ENCODE peak calls at places on chromosome 1, in ten cellular contexts. I, U, B, E, K, Y, H, M, D and T are unnamed samples. For H3K9me3, the result is how much of the 10 kb centered on the place peaks cover.

GRCh38 chr1:1796466-1796865 is 18.2 kb upstream of the NADK start:
- DNase-seq in I (no peak), U (no peak), B (no peak), E (no peak), K (no peak), Y (peak), H (no peak), M (no peak), D (no peak), T (no peak)

GRCh38 chr1:115133440-115133839 is 44.1 kb upstream of the TSPAN2 start:
- DNase-seq in I (no peak), U (no peak), B (no peak), E (no peak), K (no peak), Y (no peak), H (no peak), M (no peak), D (no peak), T (no peak)

GRCh38 chr1:178494569-178494971 is 2.2 kb downstream of the CLEC20A start:
- DNase-seq in I (no peak), U (no peak), B (no peak), E (no peak), K (no peak), Y (no peak), H (no peak), M (no peak), D (no peak), T (no peak)

GRCh38 chr1:94481473-94481933 is 60.1 kb downstream of the F3 start:
- DNase-seq in I (no peak), U (peak), B (peak), E (peak), K (peak), Y (peak), H (peak), M (peak), D (peak), T (peak)

GRCh38 chr1:35737111-35737510 is 18.4 kb upstream of the C1orf216 start:
- DNase-seq in I (no peak), U (no peak), B (no peak), E (no peak), K (no peak), Y (no peak), H (no peak), M (no peak), D (no peak), T (no peak)

GRCh38 chr1:42992043-42992697 is 33.5 kb upstream of the SLC2A1 start:
- DNase-seq in I (no peak), U (no peak), B (peak), E (no peak), K (no peak), Y (no peak), H (no peak), M (no peak), D (peak), T (no peak)

GRCh38 chr1:184074383-184074782 is 22.9 kb downstream of the TSEN15 start:
- DNase-seq in I (no peak), U (no peak), B (no peak), E (no peak), K (no peak), Y (no peak), H (no peak), M (no peak), D (no peak), T (no peak)

GRCh38 chr1:109803901-109804331 is 40.2 kb upstream of the EPS8L3 start:
- DNase-seq in I (no peak), U (no peak), B (no peak), E (peak), K (peak), Y (no peak), H (peak), M (no peak), D (no peak), T (no peak)

GRCh38 chr1:107529511-107530149 is 388.8 kb downstream of the NTNG1 start:
- DNase-seq in I (no peak), U (peak), B (peak), E (peak), K (no peak), Y (no peak), H (no peak), M (peak), D (peak), T (no peak)

GRCh38 chr1:37482796-37483744 is 8.7 kb downstream of the ZC3H12A start:
- DNase-seq in I (no peak), U (peak), B (no peak), E (no peak), K (no peak), Y (no peak), H (no peak), M (no peak), D (no peak), T (no peak)

GRCh38 chr1:80801691-80802090 is 999.0 kb upstream of the ADGRL2 start:
- DNase-seq in I (no peak), U (no peak), B (no peak), E (no peak), K (no peak), Y (no peak), H (no peak), M (no peak), D (no peak), T (no peak)

GRCh38 chr1:233295775-233296322 is 324 bp upstream of the PCNX2 start:
- DNase-seq in I (no peak), U (no peak), B (no peak), E (no peak), K (no peak), Y (no peak), H (no peak), M (no peak), D (peak), T (no peak)

GRCh38 chr1:94106716-94107115 is 14.2 kb downstream of the ABCA4 start:
- DNase-seq in I (no peak), U (no peak), B (no peak), E (no peak), K (no peak), Y (no peak), H (no peak), M (no peak), D (no peak), T (no peak)

GRCh38 chr1:235442788-235443429 is 61.3 kb downstream of the B3GALNT2 start:
- DNase-seq in I (no peak), U (no peak), B (no peak), E (no peak), K (no peak), Y (no peak), H (no peak), M (no peak), D (no peak), T (no peak)

GRCh38 chr1:204286841-204287387 is 72.8 kb downstream of the PLEKHA6 start:
- DNase-seq in I (peak), U (peak), B (peak), E (peak), K (no peak), Y (peak), H (peak), M (no peak), D (peak), T (peak)

GRCh38 chr1:47584249-47584648 is 146.4 kb downstream of the FOXD2 start:
- DNase-seq in I (no peak), U (no peak), B (no peak), E (peak), K (no peak), Y (peak), H (peak), M (no peak), D (no peak), T (no peak)

GRCh38 chr1:8293641-8294169 is 24.2 kb upstream of the SLC45A1 start:
- DNase-seq in I (no peak), U (no peak), B (no peak), E (no peak), K (no peak), Y (no peak), H (no peak), M (no peak), D (no peak), T (no peak)

GRCh38 chr1:193569696-193570269 is 383.4 kb upstream of the B3GALT2 start:
- DNase-seq in I (no peak), U (no peak), B (no peak), E (no peak), K (no peak), Y (no peak), H (no peak), M (no peak), D (no peak), T (no peak)

GRCh38 chr1:205060746-205061145 is 17.7 kb downstream of the CNTN2 start:
- DNase-seq in I (no peak), U (no peak), B (no peak), E (no peak), K (no peak), Y (no peak), H (no peak), M (no peak), D (no peak), T (no peak)

GRCh38 chr1:67393240-67393639 is 37.0 kb downstream of the SERBP1 start:
- DNase-seq in I (no peak), U (no peak), B (peak), E (peak), K (no peak), Y (no peak), H (peak), M (no peak), D (no peak), T (peak)

GRCh38 chr1:231776006-231776707 is 149.6 kb downstream of the DISC1 start:
- DNase-seq in I (no peak), U (no peak), B (no peak), E (no peak), K (no peak), Y (no peak), H (no peak), M (no peak), D (no peak), T (no peak)

GRCh38 chr1:59814901-59815825 is at the start of gene HOOK1:
- DNase-seq in I (no peak), U (no peak), B (peak), E (peak), K (no peak), Y (no peak), H (no peak), M (no peak), D (no peak), T (peak)

GRCh38 chr1:63635681-63636080 is 42.5 kb downstream of the PGM1 start:
- DNase-seq in I (no peak), U (no peak), B (no peak), E (no peak), K (no peak), Y (no peak), H (no peak), M (no peak), D (no peak), T (no peak)

GRCh38 chr1:161266096-161266679 is 7.6 kb downstream of the PCP4L1 start:
- DNase-seq in I (no peak), U (no peak), B (no peak), E (no peak), K (no peak), Y (no peak), H (no peak), M (no peak), D (no peak), T (no peak)

GRCh38 chr1:176187001-176187400 is 20.1 kb downstream of the COP1 start:
- DNase-seq in I (no peak), U (no peak), B (no peak), E (no peak), K (no peak), Y (no peak), H (no peak), M (no peak), D (peak), T (no peak)

GRCh38 chr1:29254346-29254745 is 18.0 kb downstream of the PTPRU start:
- DNase-seq in I (no peak), U (no peak), B (no peak), E (no peak), K (peak), Y (no peak), H (no peak), M (no peak), D (no peak), T (no peak)

GRCh38 chr1:162846256-162847212 is 14.4 kb downstream of the CCDC190 start:
- DNase-seq in I (no peak), U (no peak), B (no peak), E (no peak), K (no peak), Y (no peak), H (no peak), M (no peak), D (no peak), T (no peak)

GRCh38 chr1:16018749-16019515 is 1.1 kb upstream of the HSPB7 start:
- DNase-seq in I (no peak), U (no peak), B (no peak), E (no peak), K (no peak), Y (no peak), H (no peak), M (no peak), D (no peak), T (no peak)

GRCh38 chr1:7389786-7390603 is 381.1 kb upstream of the VAMP3 start:
- DNase-seq in I (no peak), U (no peak), B (no peak), E (peak), K (peak), Y (no peak), H (peak), M (no peak), D (no peak), T (no peak)

GRCh38 chr1:220775238-220775853 is 11.4 kb upstream of the MTARC1 start:
- DNase-seq in I (no peak), U (peak), B (peak), E (no peak), K (no peak), Y (no peak), H (peak), M (no peak), D (peak), T (peak)

GRCh38 chr1:1360511-1361169 is 2.3 kb upstream of the MXRA8 start:
- DNase-seq in I (no peak), U (no peak), B (peak), E (peak), K (peak), Y (no peak), H (no peak), M (no peak), D (no peak), T (no peak)

GRCh38 chr1:28855046-28855445 is 43.1 kb downstream of the OPRD1 start:
- DNase-seq in I (no peak), U (no peak), B (no peak), E (no peak), K (no peak), Y (no peak), H (no peak), M (no peak), D (no peak), T (no peak)

GRCh38 chr1:151199860-151200581 is 1.7 kb downstream of the PIP5K1A start:
- DNase-seq in I (no peak), U (peak), B (peak), E (no peak), K (peak), Y (no peak), H (no peak), M (peak), D (peak), T (no peak)

GRCh38 chr1:37255868-37256267 is 218.5 kb upstream of the ZC3H12A start:
- DNase-seq in I (no peak), U (no peak), B (no peak), E (no peak), K (no peak), Y (no peak), H (no peak), M (no peak), D (no peak), T (no peak)

GRCh38 chr1:223765036-223765718 is 52.8 kb downstream of the CAPN2 start:
- DNase-seq in I (no peak), U (no peak), B (no peak), E (peak), K (peak), Y (no peak), H (no peak), M (no peak), D (no peak), T (no peak)

GRCh38 chr1:18541046-18541795 is 60.5 kb downstream of the KLHDC7A start:
- DNase-seq in I (no peak), U (no peak), B (no peak), E (no peak), K (no peak), Y (no peak), H (peak), M (no peak), D (no peak), T (peak)

DNA sequence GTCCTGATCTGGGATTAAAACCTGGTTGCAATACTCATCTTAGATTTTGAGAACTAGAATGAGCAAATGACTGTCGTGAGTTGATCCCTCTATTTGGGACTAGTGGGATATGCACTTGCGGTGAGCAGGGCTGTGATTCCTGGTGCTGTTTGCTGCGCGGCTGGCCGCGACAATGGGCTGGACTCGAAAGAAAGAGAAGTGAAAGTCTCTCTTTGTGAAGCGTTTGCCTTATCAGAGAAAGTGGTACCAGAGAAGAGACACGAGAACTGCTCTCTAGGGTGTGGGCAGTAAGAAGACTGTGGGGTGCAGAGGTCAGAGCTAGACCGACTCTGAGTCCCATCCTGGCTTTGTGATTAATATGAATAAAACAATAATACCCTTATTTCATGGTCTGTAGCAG is 8.6 kb downstream of the ST6GALNAC3 start:
- DNase-seq in I (no peak), U (no peak), B (no peak), E (no peak), K (no peak), Y (no peak), H (no peak), M (no peak), D (no peak), T (no peak)
- H3K4me3 ChIP-seq in I (no peak), U (no peak), B (no peak), E (no peak), K (no peak), Y (no peak), H (no peak), M (no peak), D (no peak), T (no peak)

DNA sequence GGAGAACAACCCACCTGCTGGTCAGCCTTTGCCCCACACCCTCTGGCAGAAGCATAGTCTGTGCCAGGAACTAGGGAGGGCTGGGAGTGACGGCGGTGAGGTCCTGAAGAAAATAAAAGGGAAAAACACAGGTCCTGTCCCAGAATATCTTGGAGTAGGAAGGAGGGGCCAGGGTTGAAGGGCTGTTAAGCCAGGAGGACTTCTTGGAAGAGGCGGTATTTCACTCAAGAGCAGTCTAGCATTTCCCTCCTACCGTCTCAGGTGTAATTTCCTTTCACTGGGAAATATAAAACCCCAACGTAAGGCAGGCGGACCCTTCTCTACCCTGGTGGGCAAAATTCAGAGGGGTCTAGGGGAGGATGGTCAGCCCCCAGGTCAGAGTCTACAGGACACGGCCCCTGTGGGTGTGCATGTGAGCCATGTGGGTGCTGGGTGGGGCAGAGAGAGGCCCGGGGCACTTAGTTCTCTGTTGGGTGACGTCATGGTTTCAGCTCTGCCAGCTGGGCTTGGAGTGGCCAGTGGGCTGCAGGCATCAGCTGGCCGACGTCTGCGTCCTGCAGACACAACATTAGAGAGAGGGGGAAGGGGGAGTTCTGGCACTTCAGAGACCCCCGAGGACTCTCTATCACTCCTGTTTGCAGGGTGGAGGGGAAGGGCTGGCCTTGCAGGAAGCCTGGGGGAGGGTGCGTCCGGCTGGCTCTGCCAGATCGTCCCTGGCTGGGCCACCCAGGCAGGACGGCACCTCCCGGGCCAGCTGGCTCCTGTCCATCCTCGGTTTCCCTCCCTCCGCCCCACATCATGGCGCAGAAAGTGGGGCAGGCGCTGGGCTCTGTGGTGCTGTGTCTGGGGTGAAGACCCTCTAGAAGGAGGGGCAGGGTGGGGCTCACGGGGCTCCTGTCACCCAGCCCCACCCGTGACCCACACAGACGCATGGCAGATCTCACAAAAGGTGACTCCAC is 73.0 kb upstream of the TTC34 start:
- DNase-seq in I (no peak), U (no peak), B (no peak), E (no peak), K (no peak), Y (no peak), H (no peak), M (no peak), D (no peak), T (peak)
- H3K9me3 ChIP-seq in I (under half), U (under half), B (under half), E (under half), K (under half), Y (under half), H (under half), M (under half), D (under half), T (under half)

DNA sequence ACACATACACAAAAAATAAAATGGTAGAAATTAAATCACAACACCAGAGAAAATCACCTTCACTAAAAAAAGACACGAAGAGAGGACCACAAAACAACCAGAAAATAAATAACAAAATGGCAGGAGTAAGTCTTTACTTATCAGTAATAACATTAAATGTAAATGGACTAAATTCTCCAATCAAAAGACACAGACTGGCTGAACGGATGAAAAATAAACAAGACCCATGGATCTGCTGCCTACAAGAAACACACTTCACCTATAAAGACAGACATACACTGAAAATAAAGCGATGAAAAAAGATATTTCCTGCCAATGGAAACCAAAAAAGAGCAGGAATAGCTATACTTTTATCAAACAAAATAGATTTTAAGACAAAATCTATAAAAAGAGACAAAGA is 73.6 kb downstream of the ZZZ3 start:
- DNase-seq in I (no peak), U (no peak), B (no peak), E (no peak), K (no peak), Y (no peak), H (no peak), M (no peak), D (no peak), T (no peak)
- H3K4me3 ChIP-seq in I (no peak), U (no peak), B (no peak), E (no peak), K (no peak), Y (no peak), H (no peak), M (no peak), D (no peak), T (no peak)

GRCh38 chr1:215418876-215419442 is 148.1 kb upstream of the KCTD3 start:
- DNase-seq in I (no peak), U (no peak), B (no peak), E (no peak), K (no peak), Y (no peak), H (no peak), M (no peak), D (no peak), T (no peak)
- H3K9me3 ChIP-seq in I (under half), U (under half), B (under half), E (under half), K (under half), Y (under half), H (under half), M (under half), D (under half), T (under half)

DNA sequence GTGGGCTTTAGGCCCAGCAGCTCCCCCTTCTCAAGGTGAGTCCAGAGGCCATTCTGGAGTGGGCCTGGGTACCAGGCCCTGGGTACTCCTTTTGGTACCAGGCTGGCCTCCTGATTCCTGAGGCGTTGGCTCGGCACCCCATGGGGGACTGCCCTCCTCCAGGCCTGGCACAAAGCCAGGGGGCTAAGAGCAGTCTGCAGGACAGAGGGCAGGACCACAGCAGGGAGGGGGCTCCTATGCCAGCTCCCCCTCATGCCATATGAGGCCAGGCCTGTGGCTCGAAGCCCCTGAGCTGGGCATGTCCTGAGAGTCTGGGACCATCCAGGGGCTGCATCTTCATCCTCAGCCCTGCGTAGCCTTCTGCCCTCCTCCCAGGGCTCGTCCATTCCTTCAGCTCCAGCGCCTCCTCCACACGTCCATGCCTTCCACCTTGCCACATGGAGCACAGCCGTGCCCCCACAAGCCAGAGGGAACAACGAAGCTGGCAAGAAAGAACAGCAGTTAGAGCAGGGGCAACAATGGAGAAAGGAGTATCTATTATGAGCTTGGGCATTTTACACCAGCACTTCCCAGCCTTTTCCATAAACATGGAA is 3.2 kb downstream of the PHLDA3 start:
- DNase-seq in I (no peak), U (no peak), B (no peak), E (no peak), K (no peak), Y (no peak), H (no peak), M (no peak), D (no peak), T (no peak)
- H3K4me3 ChIP-seq in I (no peak), U (no peak), B (no peak), E (no peak), K (peak), Y (peak), H (peak), M (no peak), D (no peak), T (no peak)